ENCODE peak calls at places on chromosomes 11 and 22, in seven cellular contexts. One of them, this sample, is unnamed.

GRCh38 chr11:19389787-19390303 is 149.1 kb upstream of the E2F8 start:
- DNase-seq in cardiac muscle cell: no peak
- DNase-seq in colonic mucosa: no peak
- DNase-seq in Panc1: no peak
- DNase-seq in aorta: peak; percentile 60
- DNase-seq in effector memory CD4-positive, alpha-beta T cell: no peak
- DNase-seq in IMR-90: peak; percentile 27
- DNase-seq in this sample: peak; percentile 72

GRCh38 chr11:97019754-97020153 is 629.9 kb downstream of the JRKL start:
- DNase-seq in cardiac muscle cell: no peak
- DNase-seq in colonic mucosa: no peak
- DNase-seq in Panc1: no peak
- DNase-seq in aorta: no peak
- DNase-seq in effector memory CD4-positive, alpha-beta T cell: no peak
- DNase-seq in IMR-90: no peak
- DNase-seq in this sample: no peak

GRCh38 chr11:20363500-20364411 is at the start of gene HTATIP2:
- DNase-seq in cardiac muscle cell: peak; percentile 71
- DNase-seq in colonic mucosa: peak; percentile 84
- DNase-seq in Panc1: no peak
- DNase-seq in aorta: peak; percentile 82
- DNase-seq in effector memory CD4-positive, alpha-beta T cell: peak; percentile 59
- DNase-seq in IMR-90: peak; percentile 33
- DNase-seq in this sample: peak; percentile 86

GRCh38 chr11:133038850-133039249 is 493.5 kb downstream of the OPCML start:
- DNase-seq in cardiac muscle cell: no peak
- DNase-seq in colonic mucosa: no peak
- DNase-seq in Panc1: no peak
- DNase-seq in aorta: no peak
- DNase-seq in effector memory CD4-positive, alpha-beta T cell: no peak
- DNase-seq in IMR-90: no peak
- DNase-seq in this sample: no peak

GRCh38 chr22:27542602-27543001 is 259.0 kb downstream of the MN1 start:
- DNase-seq in cardiac muscle cell: peak; percentile 25
- DNase-seq in colonic mucosa: no peak
- DNase-seq in Panc1: no peak
- DNase-seq in aorta: no peak
- DNase-seq in effector memory CD4-positive, alpha-beta T cell: no peak
- DNase-seq in IMR-90: no peak
- DNase-seq in this sample: no peak

GRCh38 chr11:7892751-7893356 is 38.2 kb downstream of the OR10A6 start:
- DNase-seq in cardiac muscle cell: peak; percentile 76
- DNase-seq in colonic mucosa: no peak
- DNase-seq in Panc1: peak; percentile 63
- DNase-seq in aorta: no peak
- DNase-seq in effector memory CD4-positive, alpha-beta T cell: no peak
- DNase-seq in IMR-90: peak; percentile 74
- DNase-seq in this sample: no peak

GRCh38 chr11:134252539-134253188 is 488 bp downstream of the THYN1 start:
- DNase-seq in cardiac muscle cell: peak; percentile 68
- DNase-seq in colonic mucosa: peak; percentile 42
- DNase-seq in Panc1: no peak
- DNase-seq in aorta: no peak
- DNase-seq in effector memory CD4-positive, alpha-beta T cell: no peak
- DNase-seq in IMR-90: peak; percentile 57
- DNase-seq in this sample: no peak

GRCh38 chr22:36399473-36399780 is 11.7 kb upstream of the MYH9 start:
- DNase-seq in cardiac muscle cell: no peak
- DNase-seq in colonic mucosa: no peak
- DNase-seq in Panc1: no peak
- DNase-seq in aorta: no peak
- DNase-seq in effector memory CD4-positive, alpha-beta T cell: no peak
- DNase-seq in IMR-90: no peak
- DNase-seq in this sample: no peak

GRCh38 chr22:20918663-20919220 is 1.5 kb downstream of the CRKL start:
- DNase-seq in cardiac muscle cell: no peak
- DNase-seq in colonic mucosa: peak; percentile 27
- DNase-seq in Panc1: no peak
- DNase-seq in aorta: no peak
- DNase-seq in effector memory CD4-positive, alpha-beta T cell: no peak
- DNase-seq in IMR-90: no peak
- DNase-seq in this sample: no peak

GRCh38 chr11:37502202-37502601 is 904.2 kb upstream of the RAG2 start:
- DNase-seq in cardiac muscle cell: peak; percentile 15
- DNase-seq in colonic mucosa: no peak
- DNase-seq in Panc1: no peak
- DNase-seq in aorta: no peak
- DNase-seq in effector memory CD4-positive, alpha-beta T cell: no peak
- DNase-seq in IMR-90: peak; percentile 53
- DNase-seq in this sample: no peak

GRCh38 chr11:115678942-115679341 is 174.7 kb upstream of the CADM1 start:
- DNase-seq in cardiac muscle cell: peak; percentile 16
- DNase-seq in colonic mucosa: peak; percentile 60
- DNase-seq in Panc1: no peak
- DNase-seq in aorta: no peak
- DNase-seq in effector memory CD4-positive, alpha-beta T cell: no peak
- DNase-seq in IMR-90: no peak
- DNase-seq in this sample: peak; percentile 35

GRCh38 chr22:29541845-29542244 is 11.7 kb downstream of the THOC5 start:
- DNase-seq in cardiac muscle cell: no peak
- DNase-seq in colonic mucosa: no peak
- DNase-seq in Panc1: no peak
- DNase-seq in aorta: no peak
- DNase-seq in effector memory CD4-positive, alpha-beta T cell: no peak
- DNase-seq in IMR-90: no peak
- DNase-seq in this sample: no peak

GRCh38 chr11:33514079-33514690 is 186.4 kb downstream of the C11orf91 start:
- DNase-seq in cardiac muscle cell: no peak
- DNase-seq in colonic mucosa: no peak
- DNase-seq in Panc1: no peak
- DNase-seq in aorta: no peak
- DNase-seq in effector memory CD4-positive, alpha-beta T cell: no peak
- DNase-seq in IMR-90: no peak
- DNase-seq in this sample: no peak

GRCh38 chr11:17386331-17387084 is 2.0 kb downstream of the KCNJ11 start:
- DNase-seq in cardiac muscle cell: peak; percentile 60
- DNase-seq in colonic mucosa: peak; percentile 58
- DNase-seq in Panc1: no peak
- DNase-seq in aorta: no peak
- DNase-seq in effector memory CD4-positive, alpha-beta T cell: no peak
- DNase-seq in IMR-90: peak; percentile 34
- DNase-seq in this sample: peak; percentile 73

GRCh38 chr11:133951484-133952198 is 5.1 kb downstream of the IGSF9B start:
- DNase-seq in cardiac muscle cell: peak; percentile 40
- DNase-seq in colonic mucosa: no peak
- DNase-seq in Panc1: no peak
- DNase-seq in aorta: no peak
- DNase-seq in effector memory CD4-positive, alpha-beta T cell: no peak
- DNase-seq in IMR-90: peak; percentile 4
- DNase-seq in this sample: no peak

GRCh38 chr11:130023204-130023603 is 20.6 kb upstream of the PRDM10 start:
- DNase-seq in cardiac muscle cell: peak; percentile 68
- DNase-seq in colonic mucosa: no peak
- DNase-seq in Panc1: peak; percentile 47
- DNase-seq in aorta: no peak
- DNase-seq in effector memory CD4-positive, alpha-beta T cell: no peak
- DNase-seq in IMR-90: peak; percentile 48
- DNase-seq in this sample: no peak

GRCh38 chr22:30931541-30932300 is 36.9 kb downstream of the MORC2 start:
- DNase-seq in cardiac muscle cell: no peak
- DNase-seq in colonic mucosa: no peak
- DNase-seq in Panc1: no peak
- DNase-seq in aorta: no peak
- DNase-seq in effector memory CD4-positive, alpha-beta T cell: no peak
- DNase-seq in IMR-90: no peak
- DNase-seq in this sample: no peak

GRCh38 chr11:35619754-35620640 is 1.7 kb downstream of the FJX1 start:
- DNase-seq in cardiac muscle cell: peak; percentile 60
- DNase-seq in colonic mucosa: no peak
- DNase-seq in Panc1: no peak
- DNase-seq in aorta: no peak
- DNase-seq in effector memory CD4-positive, alpha-beta T cell: no peak
- DNase-seq in IMR-90: peak; percentile 45
- DNase-seq in this sample: peak; percentile 24

GRCh38 chr22:31614781-31615480 is 47.1 kb downstream of the PISD start:
- DNase-seq in cardiac muscle cell: no peak
- DNase-seq in colonic mucosa: no peak
- DNase-seq in Panc1: no peak
- DNase-seq in aorta: peak; percentile 39
- DNase-seq in effector memory CD4-positive, alpha-beta T cell: no peak
- DNase-seq in IMR-90: no peak
- DNase-seq in this sample: peak; percentile 42

GRCh38 chr22:37060801-37061610 is 9.5 kb downstream of the KCTD17 start:
- DNase-seq in cardiac muscle cell: no peak
- DNase-seq in colonic mucosa: no peak
- DNase-seq in Panc1: no peak
- DNase-seq in aorta: no peak
- DNase-seq in effector memory CD4-positive, alpha-beta T cell: no peak
- DNase-seq in IMR-90: no peak
- DNase-seq in this sample: no peak

GRCh38 chr11:72727521-72727920 is 24.7 kb downstream of the ARAP1 start:
- DNase-seq in cardiac muscle cell: no peak
- DNase-seq in colonic mucosa: no peak
- DNase-seq in Panc1: no peak
- DNase-seq in aorta: no peak
- DNase-seq in effector memory CD4-positive, alpha-beta T cell: no peak
- DNase-seq in IMR-90: no peak
- DNase-seq in this sample: peak; percentile 39

GRCh38 chr11:102422817-102423725 is 29.5 kb downstream of the TMEM123 start:
- DNase-seq in cardiac muscle cell: no peak
- DNase-seq in colonic mucosa: no peak
- DNase-seq in Panc1: no peak
- DNase-seq in aorta: no peak
- DNase-seq in effector memory CD4-positive, alpha-beta T cell: no peak
- DNase-seq in IMR-90: no peak
- DNase-seq in this sample: no peak

GRCh38 chr11:58024601-58025091 is 965 bp downstream of the OR9Q1 start:
- DNase-seq in cardiac muscle cell: peak; percentile 39
- DNase-seq in colonic mucosa: peak; percentile 54
- DNase-seq in Panc1: no peak
- DNase-seq in aorta: peak; percentile 90
- DNase-seq in effector memory CD4-positive, alpha-beta T cell: no peak
- DNase-seq in IMR-90: peak; percentile 60
- DNase-seq in this sample: peak; percentile 82

GRCh38 chr22:38075105-38075825 is 8.7 kb downstream of the SLC16A8 start:
- DNase-seq in cardiac muscle cell: no peak
- DNase-seq in colonic mucosa: no peak
- DNase-seq in Panc1: no peak
- DNase-seq in aorta: no peak
- DNase-seq in effector memory CD4-positive, alpha-beta T cell: no peak
- DNase-seq in IMR-90: no peak
- DNase-seq in this sample: no peak
- H3K4me1 ChIP-seq in cardiac muscle cell: peaks cover 12% of the 10 kb centered on the region
- H3K4me1 ChIP-seq in colonic mucosa: no peaks in the 10 kb centered on the region
- H3K4me1 ChIP-seq in Panc1: no peaks in the 10 kb centered on the region
- H3K4me1 ChIP-seq in aorta: no peaks in the 10 kb centered on the region
- H3K4me1 ChIP-seq in effector memory CD4-positive, alpha-beta T cell: no peaks in the 10 kb centered on the region
- H3K4me1 ChIP-seq in IMR-90: no peaks in the 10 kb centered on the region
- H3K4me1 ChIP-seq in this sample: peaks cover 8% of the 10 kb centered on the region

GRCh38 chr22:41274856-41275255 is 11.1 kb downstream of the RANGAP1 start:
- DNase-seq in cardiac muscle cell: no peak
- DNase-seq in colonic mucosa: no peak
- DNase-seq in Panc1: no peak
- DNase-seq in aorta: no peak
- DNase-seq in effector memory CD4-positive, alpha-beta T cell: no peak
- DNase-seq in IMR-90: no peak
- DNase-seq in this sample: no peak
- H3K36me3 ChIP-seq in cardiac muscle cell: peaks cover 47% of the 10 kb centered on the region
- H3K36me3 ChIP-seq in colonic mucosa: peaks cover 7% of the 10 kb centered on the region
- H3K36me3 ChIP-seq in Panc1: peaks cover 15% of the 10 kb centered on the region
- H3K36me3 ChIP-seq in aorta: peaks cover 4% of the 10 kb centered on the region
- H3K36me3 ChIP-seq in effector memory CD4-positive, alpha-beta T cell: peaks cover 59% of the 10 kb centered on the region
- H3K36me3 ChIP-seq in IMR-90: peaks cover 68% of the 10 kb centered on the region
- H3K36me3 ChIP-seq in this sample: peaks cover 8% of the 10 kb centered on the region

GRCh38 chr22:40453676-40454075 is 83.3 kb downstream of the SGSM3 start:
- DNase-seq in cardiac muscle cell: peak; percentile 22
- DNase-seq in colonic mucosa: no peak
- DNase-seq in Panc1: no peak
- DNase-seq in aorta: no peak
- DNase-seq in effector memory CD4-positive, alpha-beta T cell: no peak
- DNase-seq in IMR-90: peak; percentile 43
- DNase-seq in this sample: no peak
- H3K4me1 ChIP-seq in cardiac muscle cell: peaks cover 9% of the 10 kb centered on the region
- H3K4me1 ChIP-seq in colonic mucosa: no peaks in the 10 kb centered on the region
- H3K4me1 ChIP-seq in Panc1: peaks cover 9% of the 10 kb centered on the region
- H3K4me1 ChIP-seq in aorta: peaks cover 2% of the 10 kb centered on the region
- H3K4me1 ChIP-seq in effector memory CD4-positive, alpha-beta T cell: peaks cover 5% of the 10 kb centered on the region
- H3K4me1 ChIP-seq in IMR-90: peaks cover 20% of the 10 kb centered on the region
- H3K4me1 ChIP-seq in this sample: peaks cover 34% of the 10 kb centered on the region

GRCh38 chr11:62648185-62648966 is 2.0 kb upstream of the GANAB start:
- DNase-seq in cardiac muscle cell: no peak
- DNase-seq in colonic mucosa: no peak
- DNase-seq in Panc1: no peak
- DNase-seq in aorta: no peak
- DNase-seq in effector memory CD4-positive, alpha-beta T cell: no peak
- DNase-seq in IMR-90: no peak
- DNase-seq in this sample: no peak

GRCh38 chr11:62645934-62646824 is at the start of gene GANAB:
- DNase-seq in cardiac muscle cell: peak; percentile 98
- DNase-seq in colonic mucosa: peak; percentile 100
- DNase-seq in Panc1: peak; percentile 80
- DNase-seq in aorta: peak; percentile 100
- DNase-seq in effector memory CD4-positive, alpha-beta T cell: peak; percentile 97
- DNase-seq in IMR-90: peak; percentile 96
- DNase-seq in this sample: peak; percentile 100

GRCh38 chr11:62646825-62647608 is 604 bp upstream of the GANAB start:
- DNase-seq in cardiac muscle cell: no peak
- DNase-seq in colonic mucosa: no peak
- DNase-seq in Panc1: no peak
- DNase-seq in aorta: peak; percentile 51
- DNase-seq in effector memory CD4-positive, alpha-beta T cell: no peak
- DNase-seq in IMR-90: no peak
- DNase-seq in this sample: no peak

GRCh38 chr11:62648967-62649364 is 2.6 kb upstream of the GANAB start:
- DNase-seq in cardiac muscle cell: no peak
- DNase-seq in colonic mucosa: no peak
- DNase-seq in Panc1: no peak
- DNase-seq in aorta: no peak
- DNase-seq in effector memory CD4-positive, alpha-beta T cell: no peak
- DNase-seq in IMR-90: no peak
- DNase-seq in this sample: no peak

GRCh38 chr11:62647609-62648005 is 1.2 kb upstream of the GANAB start:
- DNase-seq in cardiac muscle cell: no peak
- DNase-seq in colonic mucosa: no peak
- DNase-seq in Panc1: no peak
- DNase-seq in aorta: no peak
- DNase-seq in effector memory CD4-positive, alpha-beta T cell: no peak
- DNase-seq in IMR-90: no peak
- DNase-seq in this sample: no peak
- H3K36me3 ChIP-seq in cardiac muscle cell: peaks cover 20% of the 10 kb centered on the region
- H3K36me3 ChIP-seq in colonic mucosa: no peaks in the 10 kb centered on the region
- H3K36me3 ChIP-seq in Panc1: peaks cover 2% of the 10 kb centered on the region
- H3K36me3 ChIP-seq in aorta: no peaks in the 10 kb centered on the region
- H3K36me3 ChIP-seq in effector memory CD4-positive, alpha-beta T cell: peaks cover 19% of the 10 kb centered on the region
- H3K36me3 ChIP-seq in IMR-90: peaks cover 35% of the 10 kb centered on the region
- H3K36me3 ChIP-seq in this sample: peaks cover 48% of the 10 kb centered on the region